ENCODE peak calls at places on chromosome 18, in six cellular contexts. X, O, T, V, E and G are unnamed samples.

GRCh38 chr18:11672846-11673454 is 16.1 kb upstream of the GNAL start:
- DNase-seq in E (no peak), T (no peak), V (no peak), O (no peak), X (no peak), G (no peak)

GRCh38 chr18:42114310-42114943 is 159.4 kb downstream of the PIK3C3 start:
- DNase-seq in T (peak), O (peak), V (peak), X (peak), E (no peak), G (peak)

GRCh38 chr18:42113529-42114191 is 158.6 kb downstream of the PIK3C3 start:
- DNase-seq in X (no peak), V (peak), O (peak), E (no peak), T (no peak), G (peak)

GRCh38 chr18:907880-908512 is 3.3 kb downstream of the ADCYAP1 start:
- DNase-seq in O (no peak), E (no peak), T (no peak), X (no peak), V (no peak), G (no peak)

GRCh38 chr18:48033770-48034650 is 103.6 kb upstream of the SMAD2 start:
- DNase-seq in T (no peak), E (peak), O (no peak), X (no peak), V (no peak), G (no peak)

GRCh38 chr18:23227729-23228075 is 92.4 kb downstream of the CABLES1 start:
- DNase-seq in X (no peak), E (no peak), V (no peak), T (no peak), O (no peak), G (no peak)

GRCh38 chr18:1914489-1914888 is 656.8 kb downstream of the METTL4 start:
- DNase-seq in X (no peak), O (no peak), E (no peak), V (peak), T (peak), G (peak)

GRCh38 chr18:75378674-75379315 is 48.7 kb downstream of the SMIM21 start:
- DNase-seq in E (no peak), V (no peak), X (no peak), O (no peak), T (no peak), G (no peak)

GRCh38 chr18:44958450-44958849 is 277.8 kb downstream of the SETBP1 start:
- DNase-seq in V (no peak), O (no peak), X (no peak), T (no peak), E (no peak), G (no peak)

GRCh38 chr18:64663086-64663485 is 514.2 kb upstream of the LINC00305 start:
- DNase-seq in X (no peak), O (no peak), E (no peak), V (no peak), T (no peak), G (no peak)

GRCh38 chr18:3782901-3783300 is 332.9 kb downstream of the TGIF1 start:
- DNase-seq in T (no peak), V (no peak), X (no peak), O (no peak), E (no peak), G (no peak)

GRCh38 chr18:77078671-77079070 is 53.9 kb downstream of the MBP start:
- DNase-seq in T (no peak), O (no peak), V (no peak), X (no peak), E (no peak), G (no peak)

GRCh38 chr18:692841-693240 is 19.6 kb downstream of the ENOSF1 start:
- DNase-seq in V (no peak), E (no peak), T (no peak), O (peak), X (peak), G (peak)

GRCh38 chr18:3803350-3803749 is 353.4 kb downstream of the TGIF1 start:
- DNase-seq in T (no peak), E (no peak), X (no peak), V (no peak), O (no peak), G (no peak)

GRCh38 chr18:53553030-53553429 is 671.4 kb downstream of the MBD2 start:
- DNase-seq in V (no peak), X (no peak), O (no peak), E (no peak), T (no peak), G (no peak)

GRCh38 chr18:11324956-11325873 is 175.8 kb upstream of the PIEZO2 start:
- DNase-seq in O (peak), V (peak), X (no peak), T (no peak), E (no peak), G (peak)

GRCh38 chr18:37341016-37341415 is 224.6 kb downstream of the CELF4 start:
- DNase-seq in E (no peak), O (no peak), V (no peak), X (no peak), T (no peak), G (no peak)

GRCh38 chr18:49813071-49813320 is 337 bp downstream of the ACAA2 start:
- DNase-seq in O (no peak), X (no peak), V (peak), E (peak), T (peak), G (peak)

GRCh38 chr18:48629730-48630324 is 91.0 kb downstream of the CTIF start:
- DNase-seq in X (no peak), E (peak), V (peak), T (peak), O (no peak), G (peak)

GRCh38 chr18:26056291-26056690 is 34.1 kb downstream of the SS18 start:
- DNase-seq in X (no peak), V (peak), O (no peak), T (no peak), E (no peak), G (peak)

GRCh38 chr18:61833387-61833786 is 59.4 kb downstream of the RNF152 start:
- DNase-seq in X (no peak), T (no peak), O (peak), E (no peak), V (peak), G (peak)

GRCh38 chr18:3478262-3478978 is 28.4 kb downstream of the TGIF1 start:
- DNase-seq in E (no peak), V (peak), X (no peak), O (no peak), T (no peak), G (peak)

GRCh38 chr18:63350230-63350629 is 16.8 kb downstream of the KDSR start:
- DNase-seq in X (no peak), V (no peak), O (no peak), T (no peak), E (no peak), G (no peak)

GRCh38 chr18:45780568-45780967 is 44.9 kb upstream of the SIGLEC15 start:
- DNase-seq in E (no peak), V (no peak), T (no peak), X (no peak), O (no peak), G (no peak)

GRCh38 chr18:3615374-3615773 is 165.4 kb downstream of the TGIF1 start:
- DNase-seq in T (no peak), V (no peak), E (no peak), O (no peak), X (no peak), G (no peak)

GRCh38 chr18:77552945-77553344 is 303.3 kb downstream of the GALR1 start:
- DNase-seq in X (no peak), O (no peak), V (no peak), T (no peak), E (no peak), G (no peak)

GRCh38 chr18:47594063-47594462 is 336.4 kb downstream of the SMAD2 start:
- DNase-seq in V (no peak), X (no peak), O (no peak), T (no peak), E (no peak), G (no peak)

GRCh38 chr18:26307161-26307773 is 81.0 kb downstream of the TAF4B start:
- DNase-seq in V (peak), O (peak), X (no peak), T (peak), E (no peak), G (peak)

GRCh38 chr18:76454429-76454828 is 40.6 kb downstream of the ZNF516 start:
- DNase-seq in V (no peak), X (no peak), O (no peak), T (no peak), E (no peak), G (peak)

GRCh38 chr18:49755489-49755888 is 57.8 kb downstream of the ACAA2 start:
- DNase-seq in T (no peak), O (no peak), V (no peak), E (peak), X (no peak), G (no peak)

GRCh38 chr18:21740724-21741510 is at the start of gene MIB1:
- DNase-seq in T (peak), O (peak), X (peak), V (peak), E (no peak), G (peak)

GRCh38 chr18:44729631-44730101 is 49.0 kb downstream of the SETBP1 start:
- DNase-seq in X (no peak), T (no peak), O (peak), E (no peak), V (peak), G (peak)

GRCh38 chr18:62897153-62897552 is 181.8 kb downstream of the PHLPP1 start:
- DNase-seq in O (no peak), V (peak), X (no peak), T (no peak), E (no peak), G (peak)

GRCh38 chr18:74282359-74283254 is 9.2 kb downstream of the CYB5A start:
- DNase-seq in E (no peak), X (no peak), T (no peak), O (no peak), V (no peak), G (no peak)

GRCh38 chr18:47422524-47422923 is 171.1 kb upstream of the SKOR2 start:
- DNase-seq in T (no peak), X (no peak), O (no peak), E (no peak), V (peak), G (no peak)

GRCh38 chr18:63140038-63140450 is 179.5 kb downstream of the BCL2 start:
- DNase-seq in O (no peak), V (no peak), X (no peak), T (no peak), E (no peak), G (no peak)

GRCh38 chr18:63446266-63446665 is 24.0 kb upstream of the VPS4B start:
- DNase-seq in V (no peak), X (no peak), O (no peak), T (no peak), E (no peak), G (no peak)

DNA sequence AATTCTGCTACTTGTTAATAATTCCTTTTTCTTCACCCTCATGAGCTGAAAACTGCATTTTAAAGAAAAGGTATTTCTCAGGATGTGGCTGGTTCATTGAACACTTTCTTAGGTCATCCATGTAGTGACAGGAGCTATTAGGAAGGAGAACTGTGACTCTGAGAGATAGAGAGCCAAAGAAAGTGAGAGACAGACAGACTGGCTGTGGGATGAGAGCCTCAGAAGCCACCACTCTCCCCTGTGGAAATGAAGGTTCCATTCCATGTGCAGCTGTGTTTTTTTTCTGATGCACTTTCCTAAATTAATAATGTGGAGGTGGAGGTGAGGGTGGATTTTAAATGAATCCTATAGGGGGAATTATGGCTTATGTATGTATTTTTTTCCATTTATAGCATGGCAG is 113.3 kb downstream of the FAM210A start:
- DNase-seq in T (no peak), X (no peak), O (no peak), V (no peak), E (no peak), G (no peak)
- H3K4me3 ChIP-seq in T (no peak), X (no peak), O (peak), V (no peak), E (no peak), G (no peak)

DNA sequence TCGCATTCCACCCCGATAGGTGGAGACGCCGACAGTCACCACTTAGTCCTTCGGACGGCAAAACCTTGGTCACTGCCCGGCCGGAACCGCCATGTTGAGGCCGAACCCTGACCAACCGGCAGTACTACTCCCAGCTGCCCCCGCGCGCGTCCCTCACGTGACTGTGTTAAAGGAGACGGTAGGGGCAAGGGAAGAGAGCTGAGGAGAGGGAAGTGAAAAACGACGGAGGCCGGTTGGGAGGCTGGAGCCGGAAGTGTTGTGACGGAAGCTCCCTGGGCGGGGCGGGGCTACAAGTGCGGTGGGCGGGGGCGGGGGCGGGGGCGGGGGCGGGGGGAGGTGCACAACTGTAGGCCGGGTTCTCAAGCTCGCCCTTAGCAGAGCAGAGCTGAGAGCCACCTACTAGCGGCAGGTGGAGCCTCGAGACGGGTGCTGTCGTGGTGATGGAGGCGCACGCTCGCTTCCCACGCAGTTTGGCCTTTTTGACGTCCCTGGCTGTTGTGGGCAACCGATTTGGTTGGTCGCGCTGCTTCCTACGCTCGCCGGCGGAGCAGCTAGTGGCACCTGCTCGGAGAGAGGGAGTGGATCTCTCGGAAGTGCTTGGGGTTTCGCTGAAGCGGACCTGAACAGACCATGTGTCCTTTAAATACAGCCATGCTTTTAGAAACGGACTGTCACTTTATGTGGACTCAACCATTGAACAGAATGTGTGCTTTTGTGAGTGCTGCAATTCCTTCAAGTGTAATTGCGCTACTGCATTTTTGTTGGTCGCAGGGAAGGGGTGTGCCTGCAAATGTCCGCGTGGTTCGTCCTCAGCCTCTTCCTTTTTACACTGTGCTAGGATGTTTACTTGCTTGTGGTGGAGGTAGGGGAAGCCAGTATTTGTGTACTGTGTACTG is at the start of gene TRAPPC8:
- DNase-seq in E (peak), T (peak), X (peak), V (peak), O (peak), G (peak)
- TF ChIP-seq CTCF in E (peak), T (no peak), X (no peak), V (no peak), O (peak), G (peak)

DNA sequence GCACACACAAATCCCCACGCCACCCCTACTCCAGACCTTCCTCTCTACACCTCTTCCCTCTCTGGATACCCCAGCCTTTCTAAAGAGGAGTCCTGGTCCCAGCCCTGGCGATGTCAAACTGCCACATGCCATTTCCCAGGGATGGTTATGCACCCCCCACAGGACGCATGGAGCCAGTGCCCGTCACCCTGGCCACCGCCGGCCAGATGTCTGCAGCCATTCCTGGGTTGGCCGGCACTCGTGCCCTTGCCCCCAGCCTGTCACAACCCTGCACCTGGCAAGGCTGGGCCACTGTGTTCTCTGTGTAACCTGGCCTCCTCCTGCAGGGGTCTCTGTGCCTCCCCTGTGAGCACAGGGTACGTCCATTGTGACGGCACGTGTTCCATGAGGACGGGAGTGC is 58.1 kb upstream of the NFATC1 start:
- DNase-seq in T (no peak), E (no peak), O (no peak), V (no peak), X (no peak), G (no peak)
- H3K4me3 ChIP-seq in T (no peak), E (no peak), O (no peak), V (no peak), X (no peak), G (no peak)

GRCh38 chr18:57781128-57781463 is 22.0 kb downstream of the ATP8B1 start:
- DNase-seq in T (no peak), O (no peak), V (no peak), X (no peak), E (no peak), G (no peak)
- TF ChIP-seq CTCF in T (no peak), O (no peak), V (no peak), X (no peak), E (no peak), G (no peak)

GRCh38 chr18:78979058-78979680 is 449 bp upstream of the SALL3 start:
- DNase-seq in T (no peak), E (no peak), V (no peak), O (no peak), X (no peak), G (peak)
- H3K4me3 ChIP-seq in T (no peak), E (no peak), V (peak), O (no peak), X (no peak), G (no peak)

GRCh38 chr18:6920099-6920955 is 190.8 kb downstream of the ARHGAP28 start:
- DNase-seq in X (peak), E (no peak), T (peak), O (no peak), V (peak), G (peak)
- TF ChIP-seq CTCF in X (no peak), E (peak), T (peak), O (no peak), V (peak), G (peak)

DNA sequence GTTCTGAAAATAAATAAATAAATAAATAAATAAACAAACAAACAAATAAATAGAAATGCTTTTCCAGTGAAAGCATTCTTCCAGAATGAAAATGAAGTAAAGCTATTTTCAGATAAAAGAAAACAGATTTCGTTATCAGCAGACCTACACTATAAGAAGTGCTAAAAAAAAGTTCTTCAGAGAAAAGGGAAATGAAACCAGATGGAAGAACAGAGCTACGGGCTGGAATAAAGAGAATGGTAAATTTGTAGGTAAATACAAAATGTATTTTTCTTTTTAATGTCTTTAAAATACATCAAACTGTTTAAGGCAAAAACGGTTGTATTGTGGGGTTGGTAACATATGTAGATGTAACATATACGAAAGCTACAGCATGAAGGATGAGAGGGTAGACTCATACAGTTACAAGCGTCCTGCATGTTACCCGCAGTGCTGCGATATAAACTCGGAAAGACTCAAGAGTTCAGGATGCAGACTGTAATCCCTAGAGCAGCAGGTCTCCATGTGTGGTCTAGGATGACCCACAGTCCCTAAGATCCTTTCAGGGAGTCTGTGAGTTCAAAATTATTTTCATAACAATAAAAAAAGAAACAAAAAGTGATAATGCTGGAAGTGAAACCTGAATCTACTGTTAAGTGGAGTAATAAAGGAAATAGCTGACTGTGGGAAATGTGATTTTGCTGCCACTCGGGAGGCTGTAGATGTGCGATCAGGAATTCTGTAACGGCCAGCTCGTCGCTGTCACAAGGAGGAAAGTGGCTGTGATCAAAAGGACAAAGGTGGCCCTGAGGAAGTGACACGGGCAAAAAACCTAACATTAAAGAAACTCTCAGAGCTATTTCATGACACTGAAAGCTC is 5.3 kb upstream of the RAB12 start:
- DNase-seq in E (no peak), X (no peak), O (no peak), T (no peak), V (no peak), G (peak)
- H3K4me3 ChIP-seq in E (peak), X (no peak), O (no peak), T (no peak), V (no peak), G (peak)